ENCODE peak calls at places on chromosomes 3 and 15, in seven cellular contexts. J is nephron progenitor cell, U is foreskin fibroblast, Y is lower leg skin, W is sigmoid colon, T is B cell, C is fibroblast of mammary gland. H is an unnamed sample.

GRCh38 chr3:115021061-115021460 is 126.0 kb downstream of the ZBTB20 start:
- DNase-seq in J (no peak), U (no peak), Y (no peak), W (no peak), T (no peak), C (no peak), H (no peak)

GRCh38 chr15:90028376-90028775 is 27.3 kb downstream of the ZNF710 start:
- DNase-seq in J (no peak), U (no peak), Y (no peak), W (peak; percentile 3), T (no peak), C (no peak), H (no peak)

GRCh38 chr3:18423401-18424212 is 1.5 kb downstream of the SATB1 start:
- DNase-seq in J (peak; percentile 47), U (peak; percentile 83), Y (peak; percentile 86), W (peak; percentile 66), T (peak; percentile 48), C (peak; percentile 59), H (peak; percentile 47)

GRCh38 chr15:79004336-79004735 is 59.5 kb upstream of the CTSH start:
- DNase-seq in J (no peak), U (peak; percentile 68), Y (no peak), W (no peak), T (peak; percentile 74), C (peak; percentile 60), H (no peak)

GRCh38 chr15:34952481-34952880 is 17.1 kb downstream of the AQR start:
- DNase-seq in J (no peak), U (peak; percentile 21), Y (no peak), W (no peak), T (no peak), C (no peak), H (no peak)

GRCh38 chr15:44129911-44130310 is 65.2 kb downstream of the FRMD5 start:
- DNase-seq in J (no peak), U (no peak), Y (no peak), W (no peak), T (no peak), C (no peak), H (no peak)

GRCh38 chr3:51673802-51674654 is 3.0 kb downstream of the TEX264 start:
- DNase-seq in J (no peak), U (no peak), Y (peak; percentile 79), W (peak; percentile 52), T (no peak), C (no peak), H (peak; percentile 19)

GRCh38 chr3:77149382-77149781 is 109.5 kb downstream of the ROBO2 start:
- DNase-seq in J (no peak), U (no peak), Y (no peak), W (no peak), T (no peak), C (no peak), H (no peak)

GRCh38 chr3:134059680-134060560 is 30.2 kb upstream of the SLCO2A1 start:
- DNase-seq in J (no peak), U (no peak), Y (peak; percentile 72), W (no peak), T (no peak), C (peak; percentile 25), H (no peak)

GRCh38 chr15:42508263-42508690 is 12.8 kb downstream of the SNAP23 start:
- DNase-seq in J (no peak), U (peak; percentile 50), Y (no peak), W (peak; percentile 81), T (no peak), C (peak; percentile 74), H (no peak)

GRCh38 chr3:166125179-166125578 is 288.0 kb upstream of the BCHE start:
- DNase-seq in J (no peak), U (no peak), Y (no peak), W (no peak), T (no peak), C (no peak), H (no peak)

GRCh38 chr3:119219069-119219468 is 21.6 kb downstream of the B4GALT4 start:
- DNase-seq in J (no peak), U (no peak), Y (no peak), W (no peak), T (no peak), C (no peak), H (no peak)

GRCh38 chr15:68930268-68931022 is at the start of gene SPESP1:
- DNase-seq in J (no peak), U (peak; percentile 89), Y (peak; percentile 89), W (peak; percentile 80), T (peak; percentile 33), C (peak; percentile 56), H (no peak)

GRCh38 chr3:58952128-58952917 is 97.5 kb downstream of the CFAP20DC start:
- DNase-seq in J (no peak), U (peak; percentile 36), Y (no peak), W (no peak), T (peak; percentile 29), C (peak; percentile 73), H (no peak)

GRCh38 chr3:63857311-63857710 is 6.3 kb downstream of the THOC7 start:
- DNase-seq in J (no peak), U (no peak), Y (no peak), W (no peak), T (no peak), C (peak; percentile 7), H (no peak)

GRCh38 chr3:185585523-185585861 is 603 bp upstream of the SENP2 start:
- DNase-seq in J (no peak), U (no peak), Y (no peak), W (no peak), T (no peak), C (no peak), H (no peak)

DNA sequence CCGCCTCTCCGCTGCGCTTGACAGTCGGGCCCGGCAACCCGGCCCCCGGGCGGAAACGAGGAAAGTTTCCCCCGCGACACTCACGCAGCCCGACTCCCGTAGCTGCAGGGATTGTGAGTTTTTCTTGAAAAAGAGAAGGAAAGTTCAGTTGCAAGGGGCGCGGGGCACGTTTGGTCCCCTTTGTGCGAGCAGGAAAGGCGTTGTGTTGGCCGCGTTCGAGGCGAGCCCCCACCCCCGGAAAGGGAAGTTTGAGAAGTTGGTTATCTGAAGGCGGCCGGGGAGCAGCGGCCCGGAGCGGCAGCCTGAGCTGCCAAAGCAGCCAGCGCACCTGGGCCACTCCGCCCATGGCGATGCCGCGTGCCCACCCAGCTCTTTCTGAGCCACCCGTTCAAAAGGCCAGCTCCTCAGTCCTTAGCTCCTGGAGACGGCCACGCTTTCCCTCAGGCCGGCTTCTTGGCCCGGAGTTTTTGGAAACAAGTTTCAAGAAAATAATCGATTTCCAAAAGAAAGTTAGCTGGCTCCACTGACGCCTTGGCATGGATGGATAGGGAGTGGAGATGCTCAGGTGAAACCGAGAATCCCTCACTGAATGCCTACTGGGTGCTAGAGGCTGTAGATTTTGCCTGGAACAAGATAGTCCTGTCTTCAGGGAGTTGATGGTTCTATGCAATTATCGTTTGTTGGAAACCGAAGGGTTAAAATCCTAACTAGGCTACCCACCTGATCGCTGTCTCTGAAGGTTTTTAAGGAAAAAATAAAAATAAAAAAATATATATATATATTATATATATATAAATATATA is 832 bp downstream of the TGFBR2 start:
- DNase-seq in J (peak; percentile 54), U (peak; percentile 70), Y (peak; percentile 95), W (peak; percentile 86), T (peak; percentile 88), C (no peak), H (no peak)
- TF ChIP-seq CTCF in J (no peak), U (no peak), Y (no peak), W (no peak), T (no peak), C (no peak), H (no peak)

DNA sequence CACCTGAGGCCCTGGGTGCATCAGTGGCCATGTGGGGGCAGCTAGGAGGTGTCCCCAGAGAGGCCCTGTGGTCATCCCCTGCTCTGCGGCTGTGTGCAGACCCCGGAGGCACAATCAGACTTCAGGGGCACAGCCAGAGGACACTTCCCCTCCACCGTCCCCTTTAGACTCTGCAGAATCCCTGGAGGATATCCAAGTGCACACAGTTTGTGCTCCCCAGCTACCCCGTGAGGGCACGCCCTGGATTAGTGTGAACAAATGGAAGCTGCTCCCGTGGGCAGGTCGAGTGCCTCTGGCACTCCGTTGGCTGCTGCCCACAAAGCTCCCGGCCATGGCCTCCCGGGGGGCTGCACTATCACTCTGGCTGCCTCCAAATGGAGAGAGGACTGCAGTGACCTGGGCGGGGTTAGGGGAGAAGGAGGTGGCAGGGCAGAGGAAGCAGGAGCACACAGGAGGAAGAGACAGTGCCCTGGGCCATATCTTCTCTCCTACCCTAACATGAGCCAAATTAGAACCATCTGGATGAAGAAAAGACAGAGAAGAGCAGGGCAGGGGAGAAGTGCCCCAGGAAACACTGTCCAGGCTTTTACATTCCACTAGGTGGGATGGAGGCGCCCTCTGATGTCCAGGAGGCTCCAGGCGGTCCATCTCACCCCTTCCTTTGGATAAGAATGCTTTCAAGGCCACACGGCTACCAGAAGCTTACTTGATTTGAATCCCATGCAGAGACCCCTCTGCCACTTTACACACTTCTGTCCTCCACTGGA is 29.5 kb upstream of the ACAD9 start:
- DNase-seq in J (no peak), U (peak; percentile 46), Y (no peak), W (no peak), T (no peak), C (peak; percentile 47), H (no peak)
- TF ChIP-seq CTCF in J (no peak), U (peak; percentile 32), Y (no peak), W (no peak), T (no peak), C (peak; percentile 29), H (no peak)

GRCh38 chr15:100547961-100548360 is 19.2 kb upstream of the CERS3 start:
- DNase-seq in J (no peak), U (no peak), Y (no peak), W (no peak), T (no peak), C (no peak), H (no peak)
- TF ChIP-seq CTCF in J (no peak), U (no peak), Y (no peak), W (no peak), T (no peak), C (no peak), H (no peak)

DNA sequence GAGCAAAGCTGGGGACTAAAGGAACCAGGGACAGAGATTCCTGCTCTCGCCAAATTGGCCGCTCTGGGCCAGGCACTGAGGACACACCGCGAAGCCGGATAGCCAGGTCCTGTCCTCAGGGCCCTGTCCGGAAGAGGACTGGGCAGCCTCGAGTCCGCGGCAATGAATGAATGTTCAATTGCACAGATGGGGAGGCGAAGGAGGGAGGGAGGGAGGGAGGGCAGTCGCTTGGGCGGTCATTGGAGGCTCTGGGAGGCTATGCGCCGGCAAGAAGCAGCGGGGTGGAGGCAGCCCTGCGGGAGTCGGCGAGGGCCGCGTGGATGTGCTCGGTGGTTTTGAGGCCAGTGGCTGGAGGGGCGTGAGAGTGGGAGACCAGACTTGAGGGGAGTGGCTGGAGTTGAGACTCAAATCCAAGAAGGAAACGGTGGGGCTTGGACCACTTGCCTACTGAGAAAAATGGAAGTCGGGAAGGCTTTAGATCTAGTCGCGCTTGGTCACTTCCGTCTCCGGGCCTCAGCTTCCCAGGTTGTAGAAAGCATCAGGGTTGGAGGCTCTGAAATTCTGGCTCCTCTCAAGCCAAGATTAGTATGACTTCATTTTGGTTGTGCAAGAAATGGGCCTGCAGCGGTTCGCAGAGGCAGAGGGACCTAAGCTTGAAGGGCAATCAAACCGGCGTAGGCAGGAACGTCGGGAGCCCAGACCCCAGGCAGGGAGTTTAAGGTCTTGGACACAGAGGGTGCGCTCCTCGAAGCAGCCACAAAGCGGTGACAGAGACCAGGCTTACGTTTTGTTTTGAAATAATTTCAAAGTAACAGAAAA is 21.1 kb upstream of the PLXND1 start:
- DNase-seq in J (peak; percentile 62), U (peak; percentile 85), Y (peak; percentile 93), W (peak; percentile 87), T (peak; percentile 73), C (peak; percentile 91), H (no peak)
- TF ChIP-seq CTCF in J (peak; percentile 60), U (peak; percentile 78), Y (no peak), W (peak; percentile 54), T (peak; percentile 77), C (peak; percentile 67), H (no peak)

H was measured in omental fat pad.